ENCODE peak calls at places on chromosomes 2 and 18, in nine cellular contexts. Z is ecto neural progenitor cell, H is AG10803, J is mesothelial cell of epicardium, Q is NCI-H748 treated with DMSO at 0.1 percent for 48 hours, B is MV-4-11, M is fibroblast of lung, T is EH, S is T-helper 17 cell. G is an unnamed sample.
A peak's percentile ranks its signal among the peaks of the same experiment; 100 is the strongest.

GRCh38 chr2:181123798-181124217 is 143.4 kb downstream of the UBE2E3 start:
- DNase-seq in Z (no peak), H (no peak), J (no peak), Q (no peak), B (peak; percentile 57), M (peak; percentile 50), T (peak; percentile 29), S (no peak), G (no peak)

GRCh38 chr2:157897106-157897971 is 21.2 kb upstream of the ACVR1 start:
- DNase-seq in Z (no peak), H (no peak), J (no peak), Q (no peak), B (peak; percentile 75), M (no peak), T (no peak), S (no peak), G (no peak)

GRCh38 chr2:173205375-173205774 is 129.7 kb downstream of the MAP3K20 start:
- DNase-seq in Z (no peak), H (peak; percentile 95), J (no peak), Q (no peak), B (no peak), M (no peak), T (peak; percentile 22), S (no peak), G (no peak)

GRCh38 chr2:236575501-236575900 is 5.9 kb downstream of the ACKR3 start:
- DNase-seq in Z (no peak), H (peak; percentile 53), J (no peak), Q (no peak), B (no peak), M (no peak), T (no peak), S (no peak), G (no peak)

GRCh38 chr2:188695953-188696352 is 278.2 kb upstream of the COL3A1 start:
- DNase-seq in Z (no peak), H (peak; percentile 81), J (no peak), Q (no peak), B (no peak), M (peak; percentile 96), T (peak; percentile 81), S (no peak), G (no peak)

GRCh38 chr2:225494100-225494459 is 94.6 kb downstream of the NYAP2 start:
- DNase-seq in Z (no peak), H (no peak), J (no peak), Q (no peak), B (no peak), M (peak; percentile 81), T (no peak), S (no peak), G (no peak)

GRCh38 chr18:57901819-57902600 is 98.9 kb upstream of the ATP8B1 start:
- DNase-seq in Z (no peak), H (no peak), J (no peak), Q (no peak), B (peak; percentile 55), M (peak; percentile 7), T (no peak), S (no peak), G (no peak)

GRCh38 chr2:181698230-181698629 is 17.9 kb upstream of the NEUROD1 start:
- DNase-seq in Z (no peak), H (no peak), J (no peak), Q (no peak), B (no peak), M (no peak), T (no peak), S (no peak), G (no peak)

GRCh38 chr2:160910681-160911080 is 249.5 kb upstream of the TANK start:
- DNase-seq in Z (no peak), H (peak; percentile 97), J (no peak), Q (no peak), B (no peak), M (peak; percentile 78), T (peak; percentile 87), S (no peak), G (no peak)

GRCh38 chr2:225806105-225806504 is 406.6 kb downstream of the NYAP2 start:
- DNase-seq in Z (no peak), H (no peak), J (no peak), Q (no peak), B (no peak), M (peak; percentile 6), T (peak; percentile 8), S (no peak), G (no peak)

GRCh38 chr2:28564346-28564745 is 68.5 kb downstream of the PLB1 start:
- DNase-seq in Z (no peak), H (no peak), J (no peak), Q (no peak), B (no peak), M (no peak), T (no peak), S (no peak), G (no peak)

GRCh38 chr2:152537252-152537651 is 180.0 kb downstream of the PRPF40A start:
- DNase-seq in Z (no peak), H (no peak), J (no peak), Q (no peak), B (peak; percentile 85), M (no peak), T (no peak), S (no peak), G (no peak)

GRCh38 chr18:23612434-23613090 is 26.3 kb upstream of the NPC1 start:
- DNase-seq in Z (no peak), H (no peak), J (no peak), Q (no peak), B (no peak), M (no peak), T (no peak), S (no peak), G (peak; percentile 75)

GRCh38 chr2:120369250-120369649 is 23.3 kb downstream of the INHBB start:
- DNase-seq in Z (no peak), H (no peak), J (no peak), Q (no peak), B (peak; percentile 9), M (no peak), T (no peak), S (no peak), G (no peak)

GRCh38 chr2:172734711-172735645 is 667 bp upstream of the RAPGEF4 start:
- DNase-seq in Z (no peak), H (peak; percentile 23), J (no peak), Q (no peak), B (no peak), M (no peak), T (no peak), S (no peak), G (no peak)

GRCh38 chr18:6414723-6415362 is at the start of gene L3MBTL4:
- DNase-seq in Z (peak; percentile 58), H (no peak), J (peak; percentile 67), Q (no peak), B (no peak), M (no peak), T (no peak), S (no peak), G (no peak)

GRCh38 chr18:14943486-14943885 is 195.5 kb downstream of the ANKRD30B start:
- DNase-seq in Z (no peak), H (no peak), J (no peak), Q (no peak), B (no peak), M (no peak), T (no peak), S (no peak), G (no peak)

GRCh38 chr18:46152808-46153617 is 48.8 kb downstream of the HAUS1 start:
- DNase-seq in Z (peak; percentile 68), H (peak; percentile 31), J (peak; percentile 48), Q (no peak), B (no peak), M (no peak), T (peak; percentile 67), S (no peak), G (no peak)

GRCh38 chr2:191853843-191854242 is 7.0 kb upstream of the CAVIN2 start:
- DNase-seq in Z (no peak), H (no peak), J (no peak), Q (no peak), B (no peak), M (no peak), T (no peak), S (no peak), G (no peak)

GRCh38 chr2:54866179-54866578 is 142.7 kb downstream of the EML6 start:
- DNase-seq in Z (no peak), H (no peak), J (no peak), Q (no peak), B (no peak), M (peak; percentile 51), T (peak; percentile 52), S (no peak), G (no peak)

GRCh38 chr2:165791811-165792454 is 2.1 kb downstream of the GALNT3 start:
- DNase-seq in Z (no peak), H (peak; percentile 5), J (no peak), Q (no peak), B (no peak), M (peak; percentile 82), T (peak; percentile 66), S (no peak), G (no peak)

G was measured in islet precursor cell.